ENCODE peak calls at places on chromosomes 12 and 14, in eight cellular contexts. F, U, Y, B, R, W, I and E are unnamed samples.

GRCh38 chr14:73686901-73687300 is 27.3 kb downstream of the PNMA1 start:
- DNase-seq in U (no peak), Y (no peak), B (no peak), R (no peak), I (no peak), F (no peak), W (no peak), E (no peak)

GRCh38 chr14:21614245-21614644 is 20.5 kb downstream of the OR10G2 start:
- DNase-seq in F (no peak), W (no peak), U (no peak), B (no peak), I (no peak), Y (no peak), R (no peak), E (no peak)

GRCh38 chr12:54475542-54475941 is 2.1 kb upstream of the GTSF1 start:
- DNase-seq in I (no peak), W (no peak), F (no peak), B (no peak), U (no peak), Y (no peak), R (no peak), E (no peak)

GRCh38 chr14:22919601-22919921 is 612 bp upstream of the RBM23 start:
- DNase-seq in W (no peak), R (no peak), B (no peak), Y (no peak), F (no peak), U (no peak), I (no peak), E (no peak)

GRCh38 chr12:12590961-12591360 is 20.7 kb upstream of the CREBL2 start:
- DNase-seq in Y (no peak), F (no peak), B (no peak), U (no peak), R (no peak), I (no peak), W (no peak), E (no peak)

GRCh38 chr12:72723732-72724131 is 451.6 kb downstream of the TRHDE start:
- DNase-seq in R (no peak), Y (no peak), W (no peak), F (no peak), B (no peak), U (no peak), I (no peak), E (no peak)

GRCh38 chr12:19547258-19547657 is 108.0 kb downstream of the AEBP2 start:
- DNase-seq in U (no peak), W (no peak), I (no peak), Y (no peak), F (no peak), B (no peak), R (no peak), E (no peak)

GRCh38 chr12:122352394-122352793 is 70.1 kb downstream of the CLIP1 start:
- DNase-seq in I (no peak), F (no peak), B (no peak), R (no peak), Y (no peak), W (no peak), U (no peak), E (no peak)

GRCh38 chr14:94615823-94616570 is 3.8 kb downstream of the SERPINA3 start:
- DNase-seq in W (no peak), I (no peak), R (no peak), Y (no peak), B (no peak), U (no peak), F (no peak), E (no peak)

GRCh38 chr14:59507063-59507751 is 22.9 kb downstream of the JKAMP start:
- DNase-seq in R (no peak), Y (peak), F (peak), B (peak), W (peak), U (no peak), I (peak), E (peak)

GRCh38 chr12:68180792-68181744 is 21.5 kb upstream of the IFNG start:
- DNase-seq in R (no peak), I (no peak), W (no peak), F (no peak), U (no peak), B (no peak), Y (no peak), E (no peak)

GRCh38 chr14:59474172-59474571 is 9.0 kb upstream of the GPR135 start:
- DNase-seq in R (no peak), Y (no peak), I (no peak), U (no peak), B (peak), W (no peak), F (no peak), E (no peak)

GRCh38 chr14:73237786-73238261 is 518 bp downstream of the PAPLN start:
- DNase-seq in B (no peak), W (no peak), F (peak), I (no peak), U (no peak), R (no peak), Y (no peak), E (no peak)

GRCh38 chr14:66974397-66975025 is 214.7 kb upstream of the GARIN2 start:
- DNase-seq in R (no peak), F (no peak), U (no peak), Y (no peak), B (peak), W (no peak), I (no peak), E (no peak)

DNA sequence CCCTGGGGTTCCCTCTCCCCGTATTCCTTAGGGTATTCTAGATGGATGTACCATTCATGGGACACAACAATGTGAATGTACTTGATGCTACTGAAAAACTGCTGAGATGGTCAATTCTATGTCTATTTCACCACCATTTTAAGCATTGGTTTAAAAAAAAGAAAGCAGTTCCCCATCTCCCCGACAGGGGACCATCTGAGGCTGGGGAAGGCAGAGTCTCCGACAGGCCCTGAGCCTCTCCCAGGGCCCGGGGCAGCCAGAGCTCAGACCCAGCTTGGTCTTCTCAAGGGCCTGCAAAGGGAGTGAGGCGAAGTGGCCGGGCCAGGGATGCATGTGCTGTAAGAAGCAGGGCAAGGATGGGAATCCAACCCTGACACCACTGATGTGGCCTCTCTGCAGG is 234.2 kb downstream of the BCL11B start:
- DNase-seq in Y (no peak), I (no peak), W (no peak), U (no peak), F (peak), R (no peak), B (no peak), E (no peak)
- TF ChIP-seq CTCF in Y (no peak), I (no peak), W (peak), U (no peak), F (peak), R (no peak), B (peak), E (no peak)

DNA sequence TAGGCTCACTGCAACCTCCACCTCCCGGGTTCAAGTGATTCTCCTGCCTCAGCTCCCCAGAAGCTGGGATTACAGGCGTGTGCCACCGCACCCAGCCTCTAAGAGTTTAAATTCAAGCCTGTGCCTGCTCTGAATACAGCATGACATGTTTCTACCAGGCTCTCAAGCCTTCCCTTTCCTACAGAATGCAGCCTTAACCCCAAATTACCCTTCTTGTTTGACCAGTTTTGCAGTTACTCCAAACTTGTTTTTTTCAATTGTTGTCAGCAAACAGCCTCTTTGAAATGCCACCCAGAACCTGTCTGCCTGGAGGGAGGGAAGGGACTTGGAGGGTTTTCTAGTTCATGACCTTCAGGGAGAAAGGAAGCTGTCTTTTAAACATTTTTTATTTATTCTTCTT is 15.4 kb downstream of the GLTP start:
- DNase-seq in I (no peak), B (no peak), R (no peak), Y (no peak), F (no peak), W (no peak), U (no peak), E (no peak)
- H3K27ac ChIP-seq in I (peak), B (no peak), R (peak), Y (no peak), F (no peak), W (no peak), U (no peak), E (no peak)

GRCh38 chr14:98578204-98578603 is 693.8 kb downstream of the BCL11B start:
- DNase-seq in Y (no peak), U (no peak), F (no peak), I (no peak), B (no peak), R (no peak), W (no peak), E (no peak)
- TF ChIP-seq CTCF in Y (no peak), U (no peak), F (no peak), I (no peak), B (no peak), R (no peak), W (no peak), E (no peak)

GRCh38 chr14:24136684-24137528 is 912 bp downstream of the PSME1 start:
- DNase-seq in B (no peak), I (no peak), R (no peak), U (no peak), F (no peak), W (no peak), Y (no peak), E (no peak)

GRCh38 chr14:24139272-24139934 is 2.0 kb downstream of the EMC9 start:
- DNase-seq in I (no peak), F (no peak), B (no peak), W (no peak), U (no peak), R (no peak), Y (no peak), E (no peak)

GRCh38 chr14:24138396-24139271 is 2.6 kb downstream of the PSME1 start:
- DNase-seq in W (no peak), B (no peak), Y (no peak), F (no peak), I (no peak), R (no peak), U (no peak), E (no peak)

GRCh38 chr14:24135834-24136683 is at the start of gene PSME1:
- DNase-seq in Y (peak), U (peak), B (peak), I (peak), W (peak), R (peak), F (peak), E (peak)

GRCh38 chr14:24137529-24138395 is 1.8 kb downstream of the PSME1 start:
- DNase-seq in I (no peak), R (no peak), U (no peak), Y (no peak), F (no peak), W (no peak), B (no peak), E (no peak)
- H3K27ac ChIP-seq in I (peak), R (peak), U (peak), Y (peak), F (no peak), W (no peak), B (no peak), E (no peak)

GRCh38 chr14:76918751-76919421 is 92.7 kb downstream of the LRRC74A start:
- DNase-seq in U (peak), Y (peak), R (peak), B (peak), W (peak), I (peak), F (peak), E (no peak)
- TF ChIP-seq CTCF in U (no peak), Y (no peak), R (peak), B (peak), W (no peak), I (peak), F (peak), E (no peak)